ENCODE peak calls at places on chromosomes 2 and 18, in seven cellular contexts. P is right lobe of liver; S is DND-41; R is CD8-positive, alpha-beta T cell; B is heart left ventricle; A is A549; E is HepG2. W is an unnamed sample.

GRCh38 chr18:13268746-13269285 is 50.3 kb downstream of the LDLRAD4 start:
- ATAC-seq in P (no peak), S (no peak), R (no peak), B (no peak), A (no peak), E (no peak), W (no peak)

GRCh38 chr2:54081574-54081973 is 33.8 kb upstream of the ACYP2 start:
- ATAC-seq in P (no peak), S (no peak), R (no peak), B (no peak), A (no peak), E (no peak), W (no peak)

GRCh38 chr2:239602290-239603282 is 201.8 kb upstream of the HDAC4 start:
- ATAC-seq in P (no peak), S (peak), R (peak), B (no peak), A (no peak), E (peak), W (no peak)

GRCh38 chr2:192940767-192941166 is 746.0 kb upstream of the TMEFF2 start:
- ATAC-seq in P (no peak), S (no peak), R (no peak), B (no peak), A (no peak), E (peak), W (no peak)

GRCh38 chr2:85875613-85876012 is 13.2 kb downstream of the ST3GAL5 start:
- ATAC-seq in P (peak), S (no peak), R (no peak), B (no peak), A (no peak), E (no peak), W (no peak)

GRCh38 chr2:207090389-207090788 is 75.4 kb downstream of the KLF7 start:
- ATAC-seq in P (no peak), S (no peak), R (no peak), B (no peak), A (no peak), E (no peak), W (no peak)

GRCh38 chr2:237213325-237214040 is 127.8 kb downstream of the COPS8 start:
- ATAC-seq in P (no peak), S (no peak), R (no peak), B (no peak), A (no peak), E (peak), W (peak)

GRCh38 chr2:144183744-144184143 is 336.2 kb downstream of the ZEB2 start:
- ATAC-seq in P (no peak), S (peak), R (peak), B (no peak), A (no peak), E (no peak), W (no peak)

GRCh38 chr18:69586581-69586980 is 185.9 kb downstream of the DOK6 start:
- ATAC-seq in P (no peak), S (no peak), R (no peak), B (no peak), A (no peak), E (no peak), W (no peak)

GRCh38 chr2:224147174-224147573 is 108.1 kb upstream of the SERPINE2 start:
- ATAC-seq in P (no peak), S (no peak), R (no peak), B (no peak), A (no peak), E (no peak), W (no peak)

GRCh38 chr2:8368463-8368862 is 313.4 kb upstream of the ID2 start:
- ATAC-seq in P (no peak), S (no peak), R (no peak), B (no peak), A (no peak), E (no peak), W (no peak)

GRCh38 chr2:151799886-151800292 is 28.3 kb downstream of the ARL5A start:
- ATAC-seq in P (no peak), S (no peak), R (no peak), B (no peak), A (no peak), E (no peak), W (no peak)

GRCh38 chr18:13218376-13219011 is at the start of gene LDLRAD4:
- ATAC-seq in P (peak), S (peak), R (peak), B (no peak), A (peak), E (peak), W (no peak)

GRCh38 chr2:15481000-15481399 is 80.1 kb downstream of the NBAS start:
- ATAC-seq in P (no peak), S (no peak), R (no peak), B (no peak), A (no peak), E (no peak), W (no peak)

GRCh38 chr2:180463608-180464007 is 456.5 kb upstream of the CWC22 start:
- ATAC-seq in P (no peak), S (no peak), R (no peak), B (no peak), A (no peak), E (no peak), W (no peak)

GRCh38 chr2:42516418-42516817 is 22.6 kb upstream of the KCNG3 start:
- ATAC-seq in P (no peak), S (no peak), R (no peak), B (no peak), A (no peak), E (no peak), W (no peak)
- H3K4me3 ChIP-seq in P (no peak), S (no peak), R (no peak), B (no peak), A (no peak), E (no peak), W (no peak)

GRCh38 chr18:78972930-78973331 is 6.7 kb upstream of the SALL3 start:
- ATAC-seq in P (no peak), S (no peak), R (no peak), B (no peak), A (no peak), E (no peak), W (no peak)
- H3K4me3 ChIP-seq in P (no peak), S (no peak), R (no peak), B (no peak), A (no peak), E (no peak), W (no peak)

GRCh38 chr2:4745596-4745995 is 946.6 kb upstream of the SOX11 start:
- ATAC-seq in P (no peak), S (no peak), R (no peak), B (no peak), A (no peak), E (no peak), W (no peak)

GRCh38 chr2:4745056-4745455 is 947.1 kb upstream of the SOX11 start:
- ATAC-seq in P (no peak), S (no peak), R (no peak), B (no peak), A (no peak), E (no peak), W (no peak)
- H3K4me3 ChIP-seq in P (no peak), S (no peak), R (no peak), B (no peak), A (no peak), E (no peak), W (no peak)

GRCh38 chr2:197806317-197806633 is 1.9 kb downstream of the PLCL1 start:
- ATAC-seq in P (no peak), S (no peak), R (no peak), B (no peak), A (no peak), E (no peak), W (no peak)

GRCh38 chr2:197804758-197805597 is 585 bp downstream of the PLCL1 start:
- ATAC-seq in P (peak), S (peak), R (peak), B (no peak), A (peak), E (peak), W (peak)

GRCh38 chr2:197804049-197804757 is at the start of gene PLCL1:
- ATAC-seq in P (peak), S (peak), R (peak), B (peak), A (peak), E (peak), W (peak)

GRCh38 chr2:197803033-197803444 is 1.4 kb upstream of the PLCL1 start:
- ATAC-seq in P (peak), S (peak), R (peak), B (peak), A (peak), E (peak), W (no peak)

DNA sequence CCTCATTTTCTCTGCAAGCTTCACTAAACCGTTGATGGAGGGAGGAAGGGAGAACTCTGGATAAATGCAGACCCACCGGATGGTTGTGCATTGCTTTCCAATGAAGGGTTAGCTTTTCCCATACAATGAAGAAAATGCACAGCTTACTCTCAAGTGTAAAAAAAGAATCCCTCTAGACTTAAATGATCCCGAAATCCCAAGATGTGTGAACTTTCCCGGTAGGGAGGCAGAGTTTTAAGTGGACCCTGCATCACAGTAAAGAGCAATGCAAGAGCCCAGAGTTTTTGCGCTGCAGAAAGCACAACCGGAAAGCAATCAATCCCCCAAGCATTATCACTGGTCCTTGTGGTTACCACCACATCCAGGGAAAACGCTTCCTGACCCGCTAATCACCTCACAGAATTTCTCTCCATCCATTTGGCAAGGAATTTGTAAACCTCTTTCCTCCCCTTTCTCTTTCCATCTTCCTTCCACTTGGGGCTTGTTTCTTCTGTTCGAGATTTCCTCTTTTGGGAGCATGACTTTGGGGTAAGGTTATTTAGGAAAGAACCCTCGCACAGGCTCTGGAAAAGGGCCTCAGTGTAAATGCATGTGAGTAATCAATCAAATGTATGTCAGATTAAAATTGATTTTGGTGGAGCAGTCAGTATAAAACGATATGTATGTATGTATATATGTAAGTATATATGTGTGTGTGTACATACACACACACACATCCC is 1.4 kb downstream of the PLCL1 start:
- ATAC-seq in P (no peak), S (no peak), R (no peak), B (no peak), A (no peak), E (no peak), W (no peak)
- H3K4me3 ChIP-seq in P (peak), S (peak), R (peak), B (peak), A (peak), E (no peak), W (peak)

DNA sequence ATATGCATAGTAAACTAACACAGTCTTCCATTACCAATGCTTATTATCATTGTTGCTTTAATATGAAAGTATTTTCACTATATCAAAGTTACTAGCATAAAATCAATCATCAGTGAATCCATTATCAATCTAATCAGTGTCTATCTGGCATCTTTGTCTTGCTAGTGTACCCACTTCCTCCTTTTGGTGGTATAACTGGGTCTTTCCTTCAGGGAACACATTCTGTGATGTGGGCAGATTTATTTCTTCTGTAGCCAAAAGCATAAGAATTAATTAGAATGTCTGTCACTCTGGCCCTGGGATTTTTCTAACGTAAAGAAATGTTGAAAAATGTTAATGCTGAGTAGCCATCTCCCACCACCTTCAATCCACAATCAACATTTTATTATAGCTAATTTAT is 155.8 kb upstream of the VWC2L start:
- ATAC-seq in P (no peak), S (peak), R (no peak), B (no peak), A (no peak), E (no peak), W (no peak)
- H3K4me3 ChIP-seq in P (no peak), S (no peak), R (no peak), B (no peak), A (no peak), E (no peak), W (no peak)

DNA sequence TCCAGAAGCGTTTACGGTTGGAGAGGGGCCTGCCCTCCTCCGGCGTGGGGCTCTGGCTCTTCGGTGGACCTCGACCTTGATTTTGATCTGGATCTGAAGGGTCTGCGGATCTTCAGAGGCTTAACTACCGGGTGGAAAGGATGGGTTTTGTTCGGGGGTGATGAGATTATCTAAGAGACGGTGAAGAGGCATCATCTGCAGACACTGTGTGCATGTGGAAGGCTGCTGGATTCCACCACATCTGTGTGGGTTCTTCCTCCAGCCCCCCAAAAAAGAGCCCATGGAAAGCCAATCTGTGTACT is 1.0 kb downstream of the LGALSL start:
- ATAC-seq in P (no peak), S (no peak), R (no peak), B (no peak), A (no peak), E (peak), W (no peak)
- H3K4me3 ChIP-seq in P (peak), S (no peak), R (peak), B (peak), A (peak), E (peak), W (peak)

DNA sequence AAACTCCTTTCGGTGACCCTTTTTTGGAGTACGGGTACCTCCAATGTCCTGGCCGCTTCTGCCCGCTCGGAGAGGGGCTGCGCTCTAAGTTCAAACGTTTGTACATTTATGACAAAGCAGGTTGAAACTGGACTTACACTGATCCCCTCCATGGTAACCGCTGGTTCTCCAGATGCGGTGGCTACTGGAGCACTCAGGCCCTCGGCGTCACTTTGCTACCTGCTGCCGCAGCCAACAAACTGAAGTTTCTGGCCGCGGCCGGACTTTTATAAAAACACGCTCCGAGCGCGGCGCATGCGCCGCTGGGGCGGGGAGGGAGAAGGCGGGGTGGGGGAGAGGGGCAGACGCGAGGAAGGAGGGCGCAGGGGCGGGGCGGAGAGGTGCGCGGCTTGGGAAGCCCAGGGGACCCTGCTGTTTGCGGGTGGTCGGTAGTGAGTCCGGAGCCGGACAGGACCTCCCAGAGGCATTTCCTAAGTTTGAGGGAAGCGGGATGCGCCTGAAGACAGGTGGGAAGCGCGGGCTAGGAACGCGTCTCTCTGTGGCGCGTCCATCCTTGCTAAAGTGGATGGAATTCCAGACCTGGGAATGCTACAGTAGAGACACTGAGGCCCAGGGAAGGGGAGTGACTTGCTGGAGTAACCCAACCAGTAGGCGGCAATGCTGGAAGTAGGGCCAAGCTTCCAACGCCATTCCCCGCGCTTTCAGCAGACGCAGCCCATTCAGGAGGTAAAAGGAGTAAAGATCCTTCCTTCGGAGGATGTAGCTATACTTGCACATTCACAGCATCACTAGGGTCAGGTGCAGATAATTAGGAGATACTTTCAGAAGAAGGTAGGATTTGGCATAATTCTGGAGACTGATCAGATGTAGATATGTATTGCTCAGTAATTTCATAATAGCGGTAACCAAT is at the start of gene CXCR4:
- ATAC-seq in P (peak), S (peak), R (peak), B (no peak), A (peak), E (peak), W (peak)
- H3K4me3 ChIP-seq in P (peak), S (peak), R (peak), B (peak), A (peak), E (peak), W (peak)

W was measured in gastroesophageal sphincter.